ENCODE peak calls at places on chromosomes 12 and 14, in seven cellular contexts. N, G, Z, C, B, D and T are unnamed samples.

GRCh38 chr14:99972748-99973466 is 92.3 kb upstream of the EVL start:
- DNase-seq in Z (no peak), G (no peak), N (no peak), C (no peak), B (no peak), D (no peak), T (no peak)

GRCh38 chr14:105890474-105891220 is 364.3 kb downstream of the TMEM121 start:
- DNase-seq in Z (no peak), B (no peak), C (no peak), D (no peak), G (peak), N (no peak), T (no peak)

GRCh38 chr14:34971381-34971780 is 11.4 kb upstream of the SRP54 start:
- DNase-seq in N (no peak), D (no peak), C (no peak), Z (no peak), B (no peak), G (no peak), T (no peak)

GRCh38 chr12:132474237-132474741 is 15.7 kb upstream of the FBRSL1 start:
- DNase-seq in Z (no peak), B (no peak), D (no peak), G (peak), C (no peak), N (no peak), T (no peak)

GRCh38 chr14:37598085-37598972 is 2.9 kb downstream of the TTC6 start:
- DNase-seq in N (no peak), C (no peak), Z (no peak), B (no peak), G (peak), D (no peak), T (no peak)

GRCh38 chr12:81644503-81644902 is 114.6 kb downstream of the PPFIA2 start:
- DNase-seq in N (peak), Z (no peak), C (no peak), G (no peak), D (no peak), B (no peak), T (no peak)

GRCh38 chr12:1531160-1531653 is 63.2 kb downstream of the FBXL14 start:
- DNase-seq in D (no peak), B (no peak), G (peak), Z (no peak), N (no peak), C (no peak), T (no peak)

GRCh38 chr12:64610660-64611429 is 550 bp downstream of the RASSF3 start:
- DNase-seq in D (peak), Z (no peak), G (peak), C (peak), B (peak), N (peak), T (peak)

GRCh38 chr14:77044776-77045569 is 16.5 kb upstream of the IRF2BPL start:
- DNase-seq in C (no peak), N (peak), Z (no peak), B (no peak), G (no peak), D (no peak), T (peak)

GRCh38 chr14:95097385-95097784 is 59.9 kb downstream of the DICER1 start:
- DNase-seq in C (no peak), D (no peak), B (no peak), G (no peak), Z (no peak), N (no peak), T (no peak)

GRCh38 chr14:104293851-104294627 is 155.7 kb downstream of the KIF26A start:
- DNase-seq in C (no peak), D (no peak), N (peak), Z (no peak), B (no peak), G (peak), T (peak)

GRCh38 chr12:115261691-115262398 is 577.9 kb upstream of the TBX3 start:
- DNase-seq in Z (no peak), D (no peak), N (no peak), G (no peak), B (no peak), C (no peak), T (no peak)

GRCh38 chr12:104083769-104084475 is 19.6 kb downstream of the HCFC2 start:
- DNase-seq in Z (no peak), D (no peak), C (no peak), N (no peak), B (no peak), G (no peak), T (no peak)

GRCh38 chr12:11648514-11649412 is 711 bp upstream of the ETV6 start:
- DNase-seq in Z (no peak), N (peak), D (peak), B (peak), C (peak), G (peak), T (peak)

GRCh38 chr12:26760657-26761293 is 72.2 kb downstream of the ITPR2 start:
- DNase-seq in C (no peak), G (no peak), D (no peak), B (no peak), Z (no peak), N (no peak), T (no peak)

GRCh38 chr12:507261-507853 is 47.6 kb downstream of the B4GALNT3 start:
- DNase-seq in Z (no peak), N (no peak), D (no peak), B (no peak), G (no peak), C (no peak), T (peak)

GRCh38 chr12:31866523-31866922 is 92.7 kb upstream of the RESF1 start:
- DNase-seq in Z (no peak), C (no peak), B (no peak), D (no peak), G (no peak), N (no peak), T (no peak)

GRCh38 chr12:30696943-30697342 is 1.3 kb upstream of the IPO8 start:
- DNase-seq in N (no peak), C (no peak), D (no peak), B (no peak), G (no peak), Z (no peak), T (no peak)

GRCh38 chr12:113040722-113041168 is 15.8 kb upstream of the DTX1 start:
- DNase-seq in B (no peak), G (peak), D (peak), Z (no peak), N (peak), C (no peak), T (peak)

GRCh38 chr12:39723831-39724230 is 104.2 kb upstream of the ABCD2 start:
- DNase-seq in N (peak), C (no peak), G (peak), Z (no peak), D (peak), B (no peak), T (no peak)

GRCh38 chr12:108689314-108690190 is 41.8 kb downstream of the CORO1C start:
- DNase-seq in N (no peak), G (no peak), Z (no peak), C (no peak), B (no peak), D (no peak), T (peak)